ENCODE peak calls at places on chromosomes 12 and 14, in five cellular contexts. D is breast epithelium, X is astrocyte of the cerebellum, Z is endodermal cell, H is cardiac muscle cell. W is an unnamed sample.

GRCh38 chr12:49624919-49625577 is 1.7 kb downstream of the PRPF40B start:
- DNase-seq in H (no peak), Z (peak), X (peak), D (no peak), W (peak)

GRCh38 chr12:88052686-88053085 is 23.5 kb upstream of the C12orf50 start:
- DNase-seq in D (no peak), H (peak), Z (peak), X (no peak), W (no peak)

GRCh38 chr12:97503073-97503472 is 40.5 kb downstream of the RMST start:
- DNase-seq in Z (no peak), H (no peak), D (no peak), X (no peak), W (no peak)

GRCh38 chr12:122423258-122424165 is 1.0 kb upstream of the CLIP1 start:
- DNase-seq in D (no peak), X (no peak), Z (peak), H (peak), W (no peak)

GRCh38 chr14:23829736-23830474 is 123.7 kb upstream of the DHRS4 start:
- DNase-seq in D (no peak), X (peak), Z (no peak), H (no peak), W (peak)

GRCh38 chr12:28872654-28873268 is 276.3 kb upstream of the FAR2 start:
- DNase-seq in H (peak), D (no peak), Z (peak), X (peak), W (no peak)

GRCh38 chr12:12653922-12654321 is 42.1 kb downstream of the GPR19 start:
- DNase-seq in D (no peak), X (no peak), Z (no peak), H (no peak), W (no peak)

GRCh38 chr12:53476769-53477209 is 22.5 kb downstream of the MAP3K12 start:
- DNase-seq in X (no peak), H (peak), Z (peak), D (no peak), W (no peak)

GRCh38 chr12:121668750-121669524 is 517 bp downstream of the MORN3 start:
- DNase-seq in X (peak), Z (peak), D (no peak), H (peak), W (no peak)

GRCh38 chr12:14548609-14549008 is 19.1 kb downstream of the PLBD1 start:
- DNase-seq in X (no peak), D (no peak), Z (no peak), H (no peak), W (no peak)

GRCh38 chr14:101588990-101589389 is 27.7 kb downstream of the DIO3 start:
- DNase-seq in Z (no peak), H (no peak), X (no peak), D (no peak), W (no peak)

GRCh38 chr12:80553316-80553715 is 109.3 kb downstream of the PTPRQ start:
- DNase-seq in D (no peak), Z (no peak), H (no peak), X (peak), W (peak)

GRCh38 chr12:68910128-68910527 is 22.8 kb downstream of the CPM start:
- DNase-seq in H (no peak), Z (no peak), D (no peak), X (no peak), W (no peak)

GRCh38 chr14:24436355-24437019 is 6.1 kb downstream of the SDR39U1 start:
- DNase-seq in H (peak), Z (peak), D (no peak), X (peak), W (peak)

GRCh38 chr14:93880025-93880820 is 46.9 kb upstream of the FAM181A start:
- DNase-seq in X (peak), Z (no peak), D (peak), H (no peak), W (no peak)

GRCh38 chr12:42958271-42958674 is 368.7 kb upstream of the PRICKLE1 start:
- DNase-seq in X (no peak), Z (no peak), H (no peak), D (no peak), W (no peak)

GRCh38 chr12:47414511-47414910 is 291.3 kb downstream of the RPAP3 start:
- DNase-seq in D (no peak), H (no peak), X (no peak), Z (no peak), W (no peak)

GRCh38 chr12:92927436-92928116 is 1.5 kb downstream of the EEA1 start:
- DNase-seq in D (no peak), H (no peak), Z (no peak), X (no peak), W (peak)

GRCh38 chr12:29983917-29984316 is 200.2 kb upstream of the TMTC1 start:
- DNase-seq in D (no peak), H (no peak), Z (no peak), X (no peak), W (no peak)

GRCh38 chr12:88947486-88948043 is 367.3 kb upstream of the KITLG start:
- DNase-seq in H (no peak), Z (no peak), D (no peak), X (no peak), W (no peak)

GRCh38 chr12:132292328-132293319 is 36.8 kb downstream of the GALNT9 start:
- DNase-seq in H (no peak), D (no peak), Z (no peak), X (no peak), W (no peak)

GRCh38 chr14:31678421-31679249 is 117.4 kb downstream of the NUBPL start:
- DNase-seq in X (no peak), Z (peak), D (no peak), H (no peak), W (no peak)

GRCh38 chr12:131784909-131785762 is 43.1 kb upstream of the MMP17 start:
- DNase-seq in D (no peak), H (no peak), X (peak), Z (no peak), W (no peak)

GRCh38 chr12:112891093-112892024 is 15.4 kb upstream of the OAS1 start:
- DNase-seq in H (no peak), Z (no peak), X (no peak), D (no peak), W (no peak)

GRCh38 chr12:46752396-46752795 is 73.4 kb downstream of the SLC38A4 start:
- DNase-seq in H (no peak), Z (no peak), D (no peak), X (no peak), W (no peak)

GRCh38 chr12:111093428-111094142 is 173.2 kb upstream of the MYL2 start:
- DNase-seq in D (no peak), Z (no peak), X (no peak), H (no peak), W (no peak)

GRCh38 chr12:48985475-48985897 is 7.4 kb downstream of the WNT1 start:
- DNase-seq in X (no peak), Z (peak), D (no peak), H (peak), W (no peak)

GRCh38 chr12:125371023-125371422 is 305.8 kb downstream of the AACS start:
- DNase-seq in D (no peak), H (no peak), Z (no peak), X (no peak), W (no peak)

GRCh38 chr12:96136129-96136528 is 58.0 kb upstream of the ELK3 start:
- DNase-seq in H (peak), Z (no peak), X (peak), D (no peak), W (no peak)

GRCh38 chr12:32270818-32271710 is 128.3 kb upstream of the FGD4 start:
- DNase-seq in X (no peak), D (no peak), H (no peak), Z (peak), W (peak)

GRCh38 chr12:53938276-53939140 is at the start of gene HOXC13:
- DNase-seq in Z (peak), X (no peak), D (peak), H (peak), W (peak)

GRCh38 chr12:66674495-66675122 is 4.3 kb downstream of the GRIP1 start:
- DNase-seq in H (no peak), D (no peak), Z (no peak), X (no peak), W (no peak)

GRCh38 chr12:27779416-27779815 is 617 bp upstream of the KLHL42 start:
- DNase-seq in H (no peak), D (no peak), Z (peak), X (no peak), W (no peak)

GRCh38 chr12:98002887-98003493 is 512.4 kb upstream of the TMPO start:
- DNase-seq in Z (peak), X (peak), H (peak), D (no peak), W (peak)

GRCh38 chr14:94548999-94549985 is 11.9 kb upstream of the SERPINA4 start:
- DNase-seq in X (no peak), Z (peak), D (peak), H (peak), W (peak)

GRCh38 chr14:81298122-81298521 is 77.4 kb upstream of the GTF2A1 start:
- DNase-seq in D (no peak), X (no peak), Z (no peak), H (no peak), W (no peak)

GRCh38 chr12:114692558-114693531 is 8.9 kb upstream of the TBX3 start:
- DNase-seq in D (no peak), H (no peak), Z (peak), X (no peak), W (no peak)

GRCh38 chr12:92408072-92408900 is 262.6 kb upstream of the BTG1 start:
- DNase-seq in Z (peak), X (no peak), D (no peak), H (no peak), W (no peak)

GRCh38 chr12:59596232-59597143 is 659 bp downstream of the SLC16A7 start:
- DNase-seq in D (peak), X (peak), Z (peak), H (peak), W (peak)
- TF ChIP-seq CTCF in D (no peak), X (no peak), Z (no peak), H (no peak), W (peak)

GRCh38 chr12:102913453-102914226 is 3.4 kb downstream of the PAH start:
- DNase-seq in H (no peak), X (no peak), Z (no peak), D (no peak), W (no peak)

GRCh38 chr12:102916252-102917025 is 605 bp downstream of the PAH start:
- DNase-seq in D (no peak), H (no peak), X (no peak), Z (no peak), W (no peak)

GRCh38 chr12:102920271-102920670 is 3.2 kb upstream of the PAH start:
- DNase-seq in Z (no peak), H (no peak), D (no peak), X (no peak), W (no peak)

GRCh38 chr12:102918840-102919239 is 1.8 kb upstream of the PAH start:
- DNase-seq in D (no peak), H (no peak), X (no peak), Z (no peak), W (no peak)

GRCh38 chr12:102917026-102917787 is at the start of gene PAH:
- DNase-seq in H (peak), X (no peak), Z (peak), D (no peak), W (no peak)
- H3K4me3 ChIP-seq in H (peak), X (no peak), Z (peak), D (peak), W (no peak)

GRCh38 chr12:70724444-70724843 is 87.2 kb upstream of the PTPRB start:
- DNase-seq in X (no peak), D (no peak), H (peak), Z (no peak), W (no peak)
- TF ChIP-seq CTCF in X (peak), D (no peak), H (peak), Z (peak), W (peak)

GRCh38 chr12:31002361-31002725 is 71.3 kb upstream of the DDX11 start:
- DNase-seq in H (no peak), D (peak), Z (no peak), X (no peak), W (no peak)
- H3K4me3 ChIP-seq in H (no peak), D (no peak), Z (no peak), X (no peak), W (no peak)